ENCODE peak calls at places on chromosomes 4 and X, in seven cellular contexts. M is MM.1S, L is ovary, O is PC-9, N is cardiac muscle cell, J is upper lobe of left lung, W is psoas muscle. S is an unnamed sample.

GRCh38 chrX:107878106-107878505 is 52.4 kb downstream of the MID2 start:
- DNase-seq in N (no peak), M (no peak), L (no peak), J (no peak), O (no peak), W (no peak), S (no peak)

GRCh38 chrX:31580726-31581125 is 508.9 kb upstream of the FTHL17 start:
- DNase-seq in M (no peak), L (no peak), N (no peak), O (peak; percentile 67), J (no peak), W (no peak), S (no peak)

GRCh38 chr4:85672959-85673358 is 198.0 kb downstream of the ARHGAP24 start:
- DNase-seq in M (no peak), N (no peak), W (no peak), L (no peak), J (no peak), O (no peak), S (no peak)

GRCh38 chr4:77911091-77911490 is 48.5 kb downstream of the MRPL1 start:
- DNase-seq in W (no peak), O (no peak), J (no peak), M (no peak), L (no peak), N (no peak), S (no peak)

GRCh38 chr4:27066591-27066990 is 205.9 kb downstream of the STIM2 start:
- DNase-seq in J (peak; percentile 77), N (no peak), M (no peak), W (no peak), O (peak; percentile 44), L (no peak), S (no peak)

GRCh38 chr4:1373892-1374705 is 27.1 kb downstream of the UVSSA start:
- DNase-seq in J (no peak), L (no peak), W (no peak), O (no peak), M (no peak), N (no peak), S (peak; percentile 11)

GRCh38 chr4:67393699-67394281 is 151.5 kb downstream of the CENPC start:
- DNase-seq in O (no peak), W (no peak), M (peak; percentile 35), N (peak; percentile 76), L (no peak), J (no peak), S (no peak)

GRCh38 chrX:8272846-8273245 is 101.8 kb upstream of the VCX2 start:
- DNase-seq in M (no peak), O (peak; percentile 81), N (no peak), J (no peak), L (no peak), W (no peak), S (no peak)

GRCh38 chr4:77310931-77311330 is 153.9 kb downstream of the CCNG2 start:
- DNase-seq in M (no peak), J (no peak), W (no peak), L (no peak), O (no peak), N (no peak), S (no peak)

GRCh38 chr4:175386776-175387507 is 425.1 kb downstream of the GPM6A start:
- DNase-seq in O (no peak), N (no peak), W (no peak), M (no peak), J (no peak), L (no peak), S (no peak)

GRCh38 chrX:115966920-115967319 is 203.6 kb upstream of the AGTR2 start:
- DNase-seq in J (no peak), N (peak; percentile 44), M (no peak), W (no peak), O (no peak), L (no peak), S (no peak)

GRCh38 chr4:152063301-152064235 is 302.8 kb upstream of the GATB start:
- DNase-seq in N (no peak), J (no peak), O (no peak), W (peak; percentile 69), M (no peak), L (no peak), S (no peak)

GRCh38 chr4:166078956-166079355 is 205.9 kb downstream of the TLL1 start:
- DNase-seq in W (no peak), N (peak; percentile 51), L (no peak), J (no peak), M (no peak), O (no peak), S (no peak)

GRCh38 chrX:48919360-48919821 is 567 bp upstream of the PIM2 start:
- DNase-seq in J (peak; percentile 54), M (peak; percentile 76), L (no peak), W (no peak), N (no peak), O (no peak), S (peak; percentile 25)

GRCh38 chrX:8244301-8244700 is 73.2 kb upstream of the VCX2 start:
- DNase-seq in M (no peak), J (no peak), N (no peak), O (no peak), L (no peak), W (no peak), S (no peak)

GRCh38 chrX:152074163-152074562 is 64.2 kb downstream of the MAGEA10 start:
- DNase-seq in J (no peak), O (no peak), W (no peak), N (peak; percentile 10), L (no peak), M (no peak), S (no peak)

GRCh38 chrX:2984342-2984741 is 22.0 kb upstream of the ARSH start:
- DNase-seq in M (no peak), L (no peak), O (no peak), J (no peak), W (no peak), N (no peak), S (no peak)

GRCh38 chr4:152981278-152981677 is 45.2 kb downstream of the FHDC1 start:
- DNase-seq in M (no peak), J (no peak), N (no peak), O (peak; percentile 72), L (no peak), W (no peak), S (no peak)

GRCh38 chrX:13952581-13952980 is 77.1 kb downstream of the GEMIN8 start:
- DNase-seq in W (no peak), M (peak; percentile 38), J (no peak), O (no peak), L (no peak), N (no peak), S (no peak)

GRCh38 chrX:15404712-15405111 is 20.5 kb upstream of the VEGFD start:
- DNase-seq in W (peak; percentile 59), J (no peak), O (no peak), N (no peak), M (no peak), L (no peak), S (no peak)

GRCh38 chr4:10078481-10079233 is 37.9 kb downstream of the WDR1 start:
- DNase-seq in O (no peak), N (no peak), L (no peak), W (no peak), J (peak; percentile 18), M (no peak), S (no peak)

GRCh38 chr4:15158410-15159091 is 156.3 kb downstream of the CPEB2 start:
- DNase-seq in N (no peak), L (no peak), W (no peak), O (no peak), M (no peak), J (no peak), S (no peak)

GRCh38 chr4:116668190-116668589 is 417.2 kb downstream of the TRAM1L1 start:
- DNase-seq in M (no peak), O (no peak), L (no peak), J (no peak), W (no peak), N (no peak), S (no peak)

GRCh38 chr4:2962099-2962455 is 1.1 kb downstream of the NOP14 start:
- DNase-seq in W (no peak), O (no peak), M (peak; percentile 47), N (no peak), J (no peak), L (no peak), S (no peak)
- TF ChIP-seq CTCF in W (no peak), O (no peak), M (peak; percentile 23), N (peak; percentile 5), J (no peak), L (no peak), S (no peak)

GRCh38 chr4:183838987-183839712 is 66.0 kb upstream of the STOX2 start:
- DNase-seq in L (no peak), W (no peak), J (no peak), O (no peak), M (peak; percentile 15), N (peak; percentile 54), S (no peak)
- TF ChIP-seq CTCF in L (peak; percentile 19), W (no peak), J (no peak), O (no peak), M (no peak), N (peak; percentile 27), S (no peak)

GRCh38 chr4:71107732-71108131 is 114.3 kb downstream of the DCK start:
- DNase-seq in M (no peak), L (no peak), N (no peak), J (no peak), O (no peak), W (no peak), S (no peak)

GRCh38 chr4:71110499-71110898 is 117.0 kb downstream of the DCK start:
- DNase-seq in M (no peak), O (no peak), L (no peak), J (no peak), N (no peak), W (no peak), S (no peak)

DNA sequence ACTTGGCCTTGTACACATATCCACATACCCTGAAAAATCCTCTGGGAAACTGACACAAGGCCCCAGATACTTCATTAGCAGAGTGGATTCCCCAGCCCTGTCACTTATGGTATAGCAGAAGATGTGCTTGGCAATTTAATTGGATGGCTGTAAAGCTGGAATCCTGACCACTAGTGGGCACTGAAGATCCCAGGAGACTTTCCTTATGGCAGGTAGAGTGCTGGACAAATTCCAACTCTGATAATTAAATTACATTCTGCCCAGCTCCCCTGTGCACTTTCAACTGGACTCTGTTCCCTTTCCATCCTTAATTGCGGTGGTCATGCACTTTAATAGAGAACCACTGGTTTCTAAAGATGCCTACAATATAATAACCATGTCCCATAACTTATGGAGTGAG is 119.8 kb downstream of the DCK start:
- DNase-seq in L (no peak), M (no peak), W (no peak), N (no peak), O (no peak), J (no peak), S (no peak)
- TF ChIP-seq CTCF in L (no peak), M (peak; percentile 11), W (no peak), N (peak; percentile 3), O (peak; percentile 36), J (no peak), S (no peak)

DNA sequence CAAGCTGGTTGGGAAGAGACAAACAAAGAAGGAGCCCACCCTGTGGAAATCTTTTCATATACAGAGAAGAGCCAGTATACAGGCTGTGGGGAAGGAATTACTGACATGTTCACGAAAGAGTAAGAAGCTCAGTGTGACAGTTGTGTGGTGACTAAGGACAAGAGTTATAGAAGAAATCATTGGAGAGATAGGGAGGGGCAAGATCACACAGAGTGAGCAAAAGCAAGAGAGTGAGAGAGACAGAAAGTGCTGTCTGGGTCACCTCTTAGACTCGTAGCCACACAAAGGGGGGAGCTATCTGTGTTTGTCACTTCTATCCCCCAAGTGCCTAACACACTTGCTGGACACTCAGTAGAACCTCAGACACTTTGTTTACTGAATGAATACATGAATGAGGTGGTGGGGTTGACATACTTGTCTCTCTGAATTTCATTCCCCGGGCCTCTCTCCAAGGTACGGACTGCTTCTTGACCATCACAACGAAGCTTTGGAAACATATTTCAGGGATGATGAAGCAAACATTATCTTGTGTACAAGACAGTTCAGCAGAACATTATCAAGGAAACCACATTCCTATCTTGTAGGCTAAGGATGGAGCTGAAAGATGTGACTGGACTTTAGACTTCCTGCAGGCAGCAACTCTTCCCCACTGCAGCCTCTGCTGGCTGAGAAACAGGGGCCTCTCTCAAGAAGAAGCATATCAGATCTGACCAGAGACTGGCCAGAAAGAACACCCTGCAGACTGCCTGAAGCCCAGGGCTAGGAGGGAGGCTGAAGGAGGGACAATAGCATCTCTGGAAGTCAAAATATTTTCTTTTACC is 168.2 kb downstream of the AMELX start:
- DNase-seq in M (no peak), O (no peak), W (no peak), L (no peak), N (no peak), J (no peak), S (no peak)
- TF ChIP-seq CTCF in M (no peak), O (no peak), W (no peak), L (no peak), N (peak; percentile 7), J (no peak), S (no peak)